ENCODE peak calls at places on chromosomes 12 and 14, in eight cellular contexts. H is PC-3, R is neural progenitor cell, G is pancreas, W is endodermal cell, J is upper lobe of right lung, B is psoas muscle, U is spleen. S is an unnamed sample. For H3K9me3, the result is how much of the 10 kb centered on the place peaks cover.

GRCh38 chr12:14841761-14842160 is 1.6 kb downstream of the ART4 start:
- DNase-seq in H (peak), R (no peak), G (peak), W (peak), J (no peak), B (peak), U (no peak), S (peak)

GRCh38 chr12:92145731-92146496 is at the start of gene BTG1:
- DNase-seq in H (peak), R (peak), G (peak), W (peak), J (peak), B (peak), U (peak), S (peak)

GRCh38 chr14:34780646-34781045 is 66.3 kb upstream of the CFL2 start:
- DNase-seq in H (no peak), R (no peak), G (no peak), W (no peak), J (no peak), B (no peak), U (no peak), S (no peak)

GRCh38 chr14:84403585-84403984 is 1126.4 kb upstream of the FLRT2 start:
- DNase-seq in H (peak), R (peak), G (no peak), W (peak), J (no peak), B (no peak), U (no peak), S (no peak)

GRCh38 chr14:99807413-99808132 is 14.4 kb downstream of the EML1 start:
- DNase-seq in H (peak), R (peak), G (no peak), W (peak), J (no peak), B (no peak), U (no peak), S (no peak)

GRCh38 chr14:34662558-34663088 is 32.7 kb upstream of the SNX6 start:
- DNase-seq in H (no peak), R (no peak), G (no peak), W (no peak), J (no peak), B (no peak), U (no peak), S (no peak)

GRCh38 chr12:70241845-70242244 is 1.4 kb upstream of the CNOT2 start:
- DNase-seq in H (no peak), R (no peak), G (no peak), W (no peak), J (no peak), B (no peak), U (no peak), S (no peak)

GRCh38 chr14:76138758-76139723 is 12.7 kb upstream of the GPATCH2L start:
- DNase-seq in H (no peak), R (peak), G (no peak), W (peak), J (no peak), B (no peak), U (no peak), S (no peak)

GRCh38 chr14:100779691-100780080 is 46.2 kb upstream of the MEG3 start:
- DNase-seq in H (no peak), R (no peak), G (no peak), W (no peak), J (no peak), B (no peak), U (peak), S (no peak)

GRCh38 chr14:63493246-63493645 is 49.9 kb downstream of the PPP2R5E start:
- DNase-seq in H (peak), R (peak), G (no peak), W (peak), J (no peak), B (no peak), U (no peak), S (no peak)

GRCh38 chr14:98204139-98204538 is 1067.9 kb downstream of the BCL11B start:
- DNase-seq in H (no peak), R (peak), G (no peak), W (no peak), J (no peak), B (no peak), U (no peak), S (no peak)

GRCh38 chr12:103560604-103561101 is 26.4 kb upstream of the STAB2 start:
- DNase-seq in H (peak), R (no peak), G (no peak), W (no peak), J (no peak), B (no peak), U (no peak), S (no peak)

GRCh38 chr14:73824116-73824515 is 27.5 kb upstream of the PTGR2 start:
- DNase-seq in H (peak), R (no peak), G (no peak), W (no peak), J (no peak), B (no peak), U (peak), S (no peak)

GRCh38 chr14:85532570-85532969 is 2.6 kb downstream of the FLRT2 start:
- DNase-seq in H (no peak), R (no peak), G (no peak), W (peak), J (no peak), B (no peak), U (no peak), S (no peak)

GRCh38 chr14:85530626-85531025 is 682 bp downstream of the FLRT2 start:
- DNase-seq in H (no peak), R (no peak), G (no peak), W (no peak), J (no peak), B (no peak), U (no peak), S (no peak)

GRCh38 chr14:85531141-85531593 is 1.2 kb downstream of the FLRT2 start:
- DNase-seq in H (no peak), R (peak), G (peak), W (peak), J (peak), B (peak), U (peak), S (peak)

GRCh38 chr14:85532981-85533820 is 3.3 kb downstream of the FLRT2 start:
- DNase-seq in H (peak), R (peak), G (peak), W (peak), J (peak), B (peak), U (no peak), S (no peak)

DNA sequence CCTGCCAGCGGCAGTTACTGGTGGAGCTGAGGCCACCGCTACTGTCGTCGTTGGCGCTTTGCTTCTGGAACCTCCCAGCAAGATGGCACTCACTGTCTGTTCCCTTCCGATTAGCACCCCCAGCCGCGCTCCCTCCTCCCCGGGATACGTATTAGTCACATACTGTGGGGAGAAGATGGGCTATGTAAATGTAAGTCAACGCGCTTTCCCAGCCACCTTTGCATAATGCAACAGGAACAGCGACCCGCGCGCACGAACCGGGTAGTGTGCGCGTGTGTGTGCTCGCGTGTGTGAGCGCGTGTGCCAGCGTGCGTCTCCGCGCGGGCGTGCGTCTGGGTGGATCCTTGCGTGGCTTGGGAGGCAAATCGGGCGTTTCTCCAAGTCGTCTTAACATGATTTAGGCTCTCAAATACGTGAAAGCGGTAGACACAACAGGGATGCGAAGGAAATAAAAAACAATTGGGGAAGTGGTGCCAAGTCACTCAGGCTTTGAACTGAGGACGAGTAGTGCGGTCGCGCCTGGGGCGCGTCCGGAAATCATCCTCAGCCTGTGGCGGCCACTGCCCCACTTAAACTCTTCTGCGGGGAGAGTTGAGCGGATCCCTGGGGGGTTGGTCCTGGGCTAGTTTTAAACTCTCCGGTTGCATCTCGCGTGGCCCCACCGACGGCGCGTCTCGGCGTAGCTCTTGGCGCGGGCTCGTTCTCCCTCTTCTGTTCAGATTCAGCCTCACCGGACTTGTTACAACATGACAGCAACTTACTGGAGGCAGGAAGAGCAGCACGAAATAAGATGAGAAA is 1.8 kb downstream of the FLRT2 start:
- DNase-seq in H (no peak), R (peak), G (peak), W (peak), J (peak), B (peak), U (peak), S (no peak)
- H3K9me3 ChIP-seq in H (under half), R (under half), G (under half), W (under half), J (under half), B (under half), U (under half), S (under half)

GRCh38 chr12:3662516-3662915 is 90.4 kb downstream of the CRACR2A start:
- DNase-seq in H (peak), R (peak), G (no peak), W (no peak), J (no peak), B (no peak), U (no peak), S (no peak)

GRCh38 chr12:3655331-3655900 is 97.5 kb downstream of the CRACR2A start:
- DNase-seq in H (peak), R (peak), G (no peak), W (peak), J (no peak), B (no peak), U (no peak), S (no peak)

GRCh38 chr12:3656946-3657622 is 95.8 kb downstream of the CRACR2A start:
- DNase-seq in H (no peak), R (no peak), G (no peak), W (no peak), J (no peak), B (no peak), U (no peak), S (no peak)

GRCh38 chr12:3658327-3659163 is 94.4 kb downstream of the CRACR2A start:
- DNase-seq in H (peak), R (peak), G (peak), W (peak), J (no peak), B (no peak), U (no peak), S (no peak)

DNA sequence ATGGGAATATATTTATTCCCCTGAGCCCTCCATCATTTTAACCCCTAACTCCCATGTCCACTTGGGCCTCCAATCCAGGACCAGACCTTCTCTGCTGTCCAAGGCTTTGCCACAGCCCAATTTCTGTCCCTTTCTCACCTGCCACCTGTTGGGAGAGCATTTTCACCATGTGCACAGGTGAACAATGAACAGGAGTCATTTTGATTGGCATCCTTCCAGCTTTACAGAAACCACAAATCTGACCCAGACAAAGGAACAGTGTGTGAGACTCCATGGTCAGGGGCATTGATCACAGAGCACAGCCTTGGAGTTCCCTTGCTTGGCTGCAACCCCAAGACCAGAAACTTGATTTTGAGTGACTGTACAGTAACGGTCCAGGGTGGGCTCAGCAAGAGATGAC is 91.9 kb downstream of the CRACR2A start:
- DNase-seq in H (peak), R (no peak), G (peak), W (no peak), J (no peak), B (no peak), U (no peak), S (no peak)
- H3K9me3 ChIP-seq in H (under half), R (under half), G (under half), W (under half), J (under half), B (under half), U (under half), S (under half)

GRCh38 chr14:20118795-20119194 is 8.3 kb downstream of the OR4K17 start:
- DNase-seq in H (no peak), R (no peak), G (no peak), W (no peak), J (no peak), B (no peak), U (no peak), S (no peak)
- H3K9me3 ChIP-seq in H (under half), R (half or more), G (under half), W (half or more), J (under half), B (under half), U (under half), S (under half)

GRCh38 chr14:68530443-68530842 is 262.4 kb downstream of the ZFP36L1 start:
- DNase-seq in H (no peak), R (no peak), G (no peak), W (no peak), J (no peak), B (no peak), U (no peak), S (no peak)
- H3K9me3 ChIP-seq in H (under half), R (under half), G (under half), W (under half), J (under half), B (under half), U (under half), S (under half)

GRCh38 chr12:133063556-133063955 is 17.2 kb upstream of the ZNF140 start:
- DNase-seq in H (no peak), R (no peak), G (no peak), W (no peak), J (no peak), B (no peak), U (no peak), S (no peak)
- H3K9me3 ChIP-seq in H (half or more), R (half or more), G (under half), W (half or more), J (half or more), B (half or more), U (half or more), S (half or more)

S was measured in ascending aorta.